ENCODE peak calls at places on chromosome 7, in ten cellular contexts. C is choroid plexus epithelial cell; F is naive thymus-derived CD4-positive, alpha-beta T cell; A is colonic mucosa; M is endothelial cell; R is H9; Q is GF-D8; S is HuH-7.5; E is hypothalamus; P is left cardiac atrium. G is an unnamed sample.

GRCh38 chr7:74217455-74218342 is 7.9 kb downstream of the LAT2 start:
- DNase-seq in Q (peak), C (no peak), S (no peak), P (no peak), A (no peak), R (no peak), M (no peak), E (no peak), F (no peak), G (no peak)

GRCh38 chr7:131557521-131558385 is 1.3 kb upstream of the PODXL start:
- DNase-seq in S (peak), M (peak), F (no peak), E (no peak), Q (no peak), A (peak), C (no peak), R (peak), P (peak), G (peak)

GRCh38 chr7:158244430-158244829 is 343.2 kb downstream of the PTPRN2 start:
- DNase-seq in P (no peak), R (no peak), Q (no peak), S (no peak), E (no peak), F (no peak), A (no peak), C (no peak), M (no peak), G (no peak)

GRCh38 chr7:143008007-143008901 is 18.7 kb downstream of the OR9A2 start:
- DNase-seq in P (peak), M (peak), R (peak), S (peak), A (peak), C (peak), E (no peak), F (peak), Q (peak), G (peak)

GRCh38 chr7:132202541-132202940 is 373.7 kb downstream of the PLXNA4 start:
- DNase-seq in R (no peak), A (no peak), E (no peak), S (no peak), Q (no peak), P (no peak), C (no peak), F (no peak), M (no peak), G (no peak)

GRCh38 chr7:72709909-72710308 is 118.1 kb downstream of the TYW1B start:
- DNase-seq in R (no peak), A (no peak), M (no peak), F (no peak), C (no peak), S (no peak), Q (no peak), P (no peak), E (no peak), G (no peak)

GRCh38 chr7:157820796-157821195 is 484.0 kb downstream of the DNAJB6 start:
- DNase-seq in R (no peak), P (no peak), Q (no peak), C (no peak), M (no peak), A (no peak), F (no peak), S (no peak), E (no peak), G (no peak)

GRCh38 chr7:140260767-140261486 is 84.1 kb upstream of the KDM7A start:
- DNase-seq in S (no peak), M (no peak), R (no peak), F (no peak), P (no peak), A (peak), Q (no peak), C (no peak), E (no peak), G (peak)

GRCh38 chr7:17680026-17680425 is 260.3 kb downstream of the SNX13 start:
- DNase-seq in E (no peak), C (peak), S (no peak), P (peak), M (no peak), R (no peak), F (no peak), A (peak), Q (no peak), G (no peak)

GRCh38 chr7:376306-376969 is 86.5 kb downstream of the FOXL3 start:
- DNase-seq in P (peak), A (no peak), F (no peak), C (no peak), E (no peak), S (no peak), M (peak), Q (no peak), R (peak), G (no peak)

GRCh38 chr7:43248961-43249807 is 136.7 kb downstream of the HECW1 start:
- DNase-seq in R (no peak), Q (no peak), E (no peak), S (peak), P (no peak), F (no peak), C (peak), M (no peak), A (peak), G (no peak)

GRCh38 chr7:14305233-14305866 is 315.9 kb upstream of the ETV1 start:
- DNase-seq in R (no peak), A (no peak), P (no peak), Q (no peak), E (no peak), F (no peak), C (peak), M (no peak), S (no peak), G (peak)

GRCh38 chr7:44964384-44964830 is 14.4 kb downstream of the MYO1G start:
- DNase-seq in R (peak), A (no peak), E (no peak), S (peak), M (no peak), F (no peak), C (peak), Q (no peak), P (peak), G (no peak)

GRCh38 chr7:44431091-44431608 is 59.3 kb downstream of the NUDCD3 start:
- DNase-seq in M (peak), C (peak), E (no peak), R (peak), S (peak), A (no peak), Q (no peak), P (no peak), F (no peak), G (no peak)

GRCh38 chr7:151853896-151854807 is 22.8 kb downstream of the PRKAG2 start:
- DNase-seq in P (peak), M (no peak), R (no peak), C (no peak), A (no peak), E (no peak), S (no peak), Q (no peak), F (no peak), G (no peak)

GRCh38 chr7:24851791-24852190 is 94.5 kb upstream of the GSDME start:
- DNase-seq in S (no peak), F (no peak), M (no peak), R (no peak), E (no peak), A (no peak), P (no peak), Q (no peak), C (peak), G (no peak)

GRCh38 chr7:54864718-54865117 is 105.7 kb upstream of the SEC61G start:
- DNase-seq in M (no peak), S (no peak), A (no peak), F (no peak), C (no peak), E (no peak), Q (no peak), P (no peak), R (no peak), G (no peak)

GRCh38 chr7:82578430-82578829 is 134.9 kb upstream of the CACNA2D1 start:
- DNase-seq in E (no peak), M (no peak), P (no peak), F (no peak), A (no peak), R (no peak), C (peak), Q (no peak), S (no peak), G (no peak)

GRCh38 chr7:17854297-17855047 is 85.8 kb downstream of the SNX13 start:
- DNase-seq in A (no peak), S (no peak), E (no peak), F (no peak), Q (no peak), M (no peak), P (no peak), R (no peak), C (no peak), G (no peak)

GRCh38 chr7:77454802-77455201 is 38.7 kb upstream of the GSAP start:
- DNase-seq in E (no peak), F (no peak), M (no peak), C (no peak), S (no peak), R (no peak), P (no peak), A (no peak), Q (no peak), G (no peak)

GRCh38 chr7:131100357-131101054 is 227.2 kb upstream of the MKLN1 start:
- DNase-seq in E (no peak), P (no peak), A (no peak), F (peak), Q (no peak), R (no peak), S (no peak), M (no peak), C (no peak), G (no peak)

GRCh38 chr7:148753224-148753623 is 54.5 kb downstream of the CUL1 start:
- DNase-seq in F (no peak), P (no peak), C (peak), Q (peak), A (no peak), S (no peak), E (no peak), R (no peak), M (no peak), G (no peak)

GRCh38 chr7:123242467-123243097 is 42.8 kb upstream of the SLC13A1 start:
- DNase-seq in P (no peak), C (no peak), F (no peak), Q (no peak), S (no peak), M (no peak), R (no peak), A (peak), E (no peak), G (no peak)

GRCh38 chr7:96093435-96093834 is 228.5 kb downstream of the SLC25A13 start:
- DNase-seq in S (no peak), Q (no peak), C (peak), E (no peak), M (no peak), R (no peak), F (no peak), A (no peak), P (no peak), G (no peak)

GRCh38 chr7:5437348-5437892 is 13.8 kb upstream of the TNRC18 start:
- DNase-seq in C (no peak), A (no peak), E (no peak), S (no peak), R (no peak), F (no peak), P (no peak), M (no peak), Q (no peak), G (no peak)

GRCh38 chr7:150909192-150909591 is 56.9 kb downstream of the AOC1 start:
- DNase-seq in E (no peak), R (no peak), P (no peak), A (no peak), C (no peak), Q (peak), S (no peak), F (peak), M (no peak), G (no peak)

GRCh38 chr7:12706900-12707536 is 19.6 kb downstream of the ARL4A start:
- DNase-seq in P (no peak), C (peak), F (no peak), Q (no peak), A (no peak), M (no peak), R (no peak), S (no peak), E (no peak), G (no peak)

GRCh38 chr7:9242604-9243003 is 809.2 kb downstream of the NXPH1 start:
- DNase-seq in M (no peak), S (no peak), Q (no peak), C (no peak), R (no peak), E (no peak), A (no peak), P (no peak), F (no peak), G (no peak)

GRCh38 chr7:119377-120163 is 72.8 kb upstream of the FAM20C start:
- DNase-seq in R (no peak), S (no peak), C (peak), A (peak), Q (peak), E (no peak), P (no peak), M (no peak), F (no peak), G (no peak)

GRCh38 chr7:30977896-30978564 is 14.3 kb downstream of the GHRHR start:
- DNase-seq in P (peak), Q (no peak), C (peak), A (peak), E (no peak), S (no peak), F (no peak), M (no peak), R (peak), G (peak)

GRCh38 chr7:730501-731439 is 3.7 kb upstream of the PRKAR1B start:
- DNase-seq in R (no peak), A (no peak), S (peak), P (no peak), F (no peak), Q (no peak), M (no peak), E (no peak), C (peak), G (no peak)

GRCh38 chr7:101159696-101160674 is 5.4 kb downstream of the VGF start:
- DNase-seq in P (no peak), C (no peak), S (no peak), A (no peak), E (no peak), F (no peak), Q (no peak), M (no peak), R (peak), G (no peak)

GRCh38 chr7:7693881-7694280 is 24.5 kb downstream of the RPA3 start:
- DNase-seq in F (no peak), A (no peak), E (no peak), S (no peak), M (no peak), C (peak), P (no peak), Q (no peak), R (no peak), G (no peak)

GRCh38 chr7:81470084-81470723 is 299.6 kb downstream of the HGF start:
- DNase-seq in A (peak), R (peak), C (peak), P (peak), E (peak), Q (peak), F (no peak), M (peak), S (no peak), G (peak)

GRCh38 chr7:28165971-28166955 is 14.3 kb downstream of the JAZF1 start:
- DNase-seq in S (no peak), M (no peak), E (no peak), C (peak), P (no peak), A (no peak), F (no peak), Q (peak), R (no peak), G (no peak)

GRCh38 chr7:81013036-81013435 is 94.2 kb upstream of the SEMA3C start:
- DNase-seq in F (no peak), M (no peak), R (no peak), A (no peak), Q (no peak), S (no peak), E (no peak), C (peak), P (no peak), G (no peak)

GRCh38 chr7:92698237-92698841 is 108.1 kb upstream of the FAM133B start:
- DNase-seq in M (no peak), F (no peak), S (no peak), E (peak), C (peak), Q (no peak), P (peak), R (no peak), A (peak), G (peak)

GRCh38 chr7:80636709-80637108 is 1.7 kb upstream of the CD36 start:
- DNase-seq in E (no peak), A (no peak), C (no peak), S (no peak), M (no peak), P (no peak), R (no peak), F (no peak), Q (no peak), G (no peak)

GRCh38 chr7:116786791-116787443 is 75.5 kb upstream of the CAPZA2 start:
- DNase-seq in F (no peak), P (no peak), Q (no peak), A (no peak), M (peak), R (no peak), S (no peak), C (peak), E (no peak), G (peak)

GRCh38 chr7:47610506-47611044 is 28.7 kb upstream of the TNS3 start:
- DNase-seq in M (no peak), R (no peak), S (peak), E (no peak), Q (no peak), P (no peak), F (no peak), A (no peak), C (peak), G (no peak)

G was measured in HAP-1.